ENCODE peak calls at places on chromosomes 3 and 15, in nine cellular contexts. L is stimulated activated CD4-positive, alpha-beta T cell treated with anti-CD3 and anti-CD28 coated beads, Interleukin-12 subunit alpha, Interleukin-12 subunit beta, amount 100 ng/mL, for 4 hours; G is GM13977; J is EL; X is body of pancreas; Z is stimulated activated CD8-positive, alpha-beta memory T cell treated with anti-CD3 and anti-CD28 coated beads, Interleukin-7, amount 100 ng/mL, for 1 hour; P is stimulated activated naive B cell treated with anti-CD40 and anti-IgM and Interleukin-4, amounts not matched to agents 10 μg/mL and 1 μg/mL and 100 μg/mL, for 72 hours; W is RPMI8226; R is NCI-H345. K is an unnamed sample.

GRCh38 chr15:67543348-67543718 is 830 bp downstream of the MAP2K5 start:
- DNase-seq in L (no peak), G (no peak), J (peak), X (peak), Z (no peak), P (no peak), W (no peak), R (no peak), K (no peak)

GRCh38 chr15:37220949-37221670 is 120.8 kb upstream of the MEIS2 start:
- DNase-seq in L (no peak), G (no peak), J (no peak), X (no peak), Z (no peak), P (no peak), W (no peak), R (no peak), K (no peak)

GRCh38 chr15:99953886-99954285 is 220.6 kb upstream of the LYSMD4 start:
- DNase-seq in L (no peak), G (no peak), J (no peak), X (no peak), Z (no peak), P (no peak), W (no peak), R (no peak), K (no peak)

GRCh38 chr3:28171962-28172361 is 69.5 kb upstream of the CMC1 start:
- DNase-seq in L (no peak), G (no peak), J (no peak), X (no peak), Z (no peak), P (no peak), W (no peak), R (no peak), K (no peak)

GRCh38 chr3:125179528-125180240 is 32.9 kb downstream of the SLC12A8 start:
- DNase-seq in L (no peak), G (peak), J (no peak), X (no peak), Z (no peak), P (no peak), W (no peak), R (no peak), K (peak)

GRCh38 chr3:185831990-185832389 is 7.1 kb upstream of the IGF2BP2 start:
- DNase-seq in L (no peak), G (no peak), J (no peak), X (no peak), Z (no peak), P (no peak), W (no peak), R (no peak), K (no peak)

GRCh38 chr3:153911111-153911510 is 210.1 kb upstream of the ARHGEF26 start:
- DNase-seq in L (no peak), G (no peak), J (no peak), X (no peak), Z (no peak), P (no peak), W (no peak), R (no peak), K (no peak)

GRCh38 chr15:31214864-31215489 is 111.7 kb upstream of the KLF13 start:
- DNase-seq in L (no peak), G (no peak), J (peak), X (peak), Z (no peak), P (no peak), W (no peak), R (no peak), K (no peak)

GRCh38 chr3:152269423-152270144 is 855 bp downstream of the MBNL1 start:
- DNase-seq in L (no peak), G (no peak), J (peak), X (peak), Z (no peak), P (peak), W (peak), R (peak), K (peak)

GRCh38 chr15:66865622-66866611 is 163.9 kb downstream of the SMAD6 start:
- DNase-seq in L (no peak), G (peak), J (no peak), X (peak), Z (no peak), P (peak), W (peak), R (no peak), K (peak)

GRCh38 chr15:101445562-101446526 is 43.7 kb downstream of the PCSK6 start:
- DNase-seq in L (no peak), G (no peak), J (peak), X (no peak), Z (no peak), P (no peak), W (no peak), R (no peak), K (no peak)

GRCh38 chr3:189652042-189652441 is 20.9 kb downstream of the TP63 start:
- DNase-seq in L (no peak), G (no peak), J (peak), X (no peak), Z (no peak), P (no peak), W (no peak), R (no peak), K (peak)

GRCh38 chr3:71066849-71067261 is 516.7 kb downstream of the FOXP1 start:
- DNase-seq in L (no peak), G (no peak), J (peak), X (no peak), Z (no peak), P (peak), W (no peak), R (no peak), K (peak)

GRCh38 chr15:45146405-45146804 is 16.6 kb downstream of the DUOX1 start:
- DNase-seq in L (no peak), G (no peak), J (no peak), X (no peak), Z (no peak), P (no peak), W (no peak), R (no peak), K (no peak)

GRCh38 chr3:12188681-12189287 is 30.1 kb upstream of the TIMP4 start:
- DNase-seq in L (no peak), G (no peak), J (no peak), X (no peak), Z (no peak), P (no peak), W (no peak), R (no peak), K (no peak)

GRCh38 chr3:143314291-143315093 is 194.9 kb downstream of the CHST2 start:
- DNase-seq in L (no peak), G (no peak), J (peak), X (no peak), Z (no peak), P (no peak), W (no peak), R (no peak), K (no peak)

K was measured in OCI-LY7.